ENCODE peak calls at places on chromosomes 5 and 9, in five cellular contexts. One of them, this sample, is unnamed.

GRCh38 chr5:142568996-142569335 is 116.9 kb downstream of the FGF1 start:
- DNase-seq in NCI-H524 treated with DMSO at 0.1 percent for 48 hours: no peak
- DNase-seq in transverse colon: no peak
- DNase-seq in NCI-H2081: no peak
- DNase-seq in hepatocyte: no peak
- DNase-seq in this sample: no peak

GRCh38 chr9:88216132-88216995 is 78.1 kb upstream of the SPATA31C2 start:
- DNase-seq in NCI-H2081: no peak
- DNase-seq in transverse colon: no peak
- DNase-seq in NCI-H524 treated with DMSO at 0.1 percent for 48 hours: no peak
- DNase-seq in hepatocyte: no peak
- DNase-seq in this sample: no peak

GRCh38 chr9:129834489-129835127 is 467 bp downstream of the C9orf78 start:
- DNase-seq in transverse colon: peak
- DNase-seq in NCI-H2081: no peak
- DNase-seq in hepatocyte: peak
- DNase-seq in NCI-H524 treated with DMSO at 0.1 percent for 48 hours: no peak
- DNase-seq in this sample: no peak

GRCh38 chr9:123194023-123194422 is 74.4 kb downstream of the STRBP start:
- DNase-seq in transverse colon: no peak
- DNase-seq in NCI-H2081: no peak
- DNase-seq in hepatocyte: no peak
- DNase-seq in NCI-H524 treated with DMSO at 0.1 percent for 48 hours: no peak
- DNase-seq in this sample: no peak

GRCh38 chr5:129963359-129963758 is 59.1 kb downstream of the CHSY3 start:
- DNase-seq in transverse colon: no peak
- DNase-seq in hepatocyte: peak
- DNase-seq in NCI-H524 treated with DMSO at 0.1 percent for 48 hours: no peak
- DNase-seq in NCI-H2081: no peak
- DNase-seq in this sample: no peak

GRCh38 chr5:75337366-75338021 is 474 bp downstream of the HMGCR start:
- DNase-seq in transverse colon: peak
- DNase-seq in hepatocyte: peak
- DNase-seq in NCI-H524 treated with DMSO at 0.1 percent for 48 hours: no peak
- DNase-seq in NCI-H2081: no peak
- DNase-seq in this sample: no peak

GRCh38 chr5:113255105-113255504 is 179.7 kb downstream of the TSSK1B start:
- DNase-seq in transverse colon: no peak
- DNase-seq in NCI-H524 treated with DMSO at 0.1 percent for 48 hours: no peak
- DNase-seq in hepatocyte: no peak
- DNase-seq in NCI-H2081: no peak
- DNase-seq in this sample: no peak

GRCh38 chr9:15276328-15276969 is 30.6 kb downstream of the TTC39B start:
- DNase-seq in hepatocyte: peak
- DNase-seq in transverse colon: peak
- DNase-seq in NCI-H2081: no peak
- DNase-seq in NCI-H524 treated with DMSO at 0.1 percent for 48 hours: no peak
- DNase-seq in this sample: no peak

GRCh38 chr9:123421801-123422455 is 65.9 kb downstream of the CRB2 start:
- DNase-seq in hepatocyte: no peak
- DNase-seq in transverse colon: no peak
- DNase-seq in NCI-H524 treated with DMSO at 0.1 percent for 48 hours: no peak
- DNase-seq in NCI-H2081: no peak
- DNase-seq in this sample: no peak

GRCh38 chr5:154972476-154973080 is 31.7 kb downstream of the MRPL22 start:
- DNase-seq in transverse colon: no peak
- DNase-seq in hepatocyte: peak
- DNase-seq in NCI-H524 treated with DMSO at 0.1 percent for 48 hours: no peak
- DNase-seq in NCI-H2081: no peak
- DNase-seq in this sample: peak

GRCh38 chr9:75039006-75039405 is 10.9 kb upstream of the CARNMT1 start:
- DNase-seq in hepatocyte: peak
- DNase-seq in NCI-H524 treated with DMSO at 0.1 percent for 48 hours: no peak
- DNase-seq in transverse colon: no peak
- DNase-seq in NCI-H2081: no peak
- DNase-seq in this sample: no peak

GRCh38 chr9:77215874-77216273 is 38.5 kb downstream of the VPS13A start:
- DNase-seq in hepatocyte: peak
- DNase-seq in NCI-H524 treated with DMSO at 0.1 percent for 48 hours: no peak
- DNase-seq in NCI-H2081: no peak
- DNase-seq in transverse colon: no peak
- DNase-seq in this sample: no peak

GRCh38 chr9:138115506-138115905 is 237.9 kb downstream of the CACNA1B start:
- DNase-seq in hepatocyte: no peak
- DNase-seq in transverse colon: no peak
- DNase-seq in NCI-H2081: no peak
- DNase-seq in NCI-H524 treated with DMSO at 0.1 percent for 48 hours: no peak
- DNase-seq in this sample: no peak

GRCh38 chr5:150836703-150837102 is 9.6 kb upstream of the IRGM start:
- DNase-seq in NCI-H524 treated with DMSO at 0.1 percent for 48 hours: no peak
- DNase-seq in transverse colon: no peak
- DNase-seq in NCI-H2081: no peak
- DNase-seq in hepatocyte: no peak
- DNase-seq in this sample: no peak

GRCh38 chr5:34854459-34855174 is 15.7 kb downstream of the TTC23L start:
- DNase-seq in hepatocyte: no peak
- DNase-seq in NCI-H2081: peak
- DNase-seq in transverse colon: no peak
- DNase-seq in NCI-H524 treated with DMSO at 0.1 percent for 48 hours: no peak
- DNase-seq in this sample: no peak

GRCh38 chr5:132017738-132018625 is 6.5 kb upstream of the ACSL6 start:
- DNase-seq in NCI-H2081: no peak
- DNase-seq in hepatocyte: no peak
- DNase-seq in NCI-H524 treated with DMSO at 0.1 percent for 48 hours: no peak
- DNase-seq in transverse colon: peak
- DNase-seq in this sample: no peak

GRCh38 chr5:157219491-157220271 is 39.0 kb downstream of the ITK start:
- DNase-seq in NCI-H524 treated with DMSO at 0.1 percent for 48 hours: no peak
- DNase-seq in hepatocyte: peak
- DNase-seq in NCI-H2081: no peak
- DNase-seq in transverse colon: no peak
- DNase-seq in this sample: no peak

GRCh38 chr5:148224131-148224742 is 14.1 kb upstream of the MARCOL start:
- DNase-seq in transverse colon: no peak
- DNase-seq in NCI-H2081: no peak
- DNase-seq in hepatocyte: no peak
- DNase-seq in NCI-H524 treated with DMSO at 0.1 percent for 48 hours: no peak
- DNase-seq in this sample: no peak